ENCODE peak calls at places on chromosomes 4 and X, in nine cellular contexts. K, Z, A, F, Q, V, E, Y and D are unnamed samples.
A peak's percentile ranks its signal among the peaks of the same experiment; 100 is the strongest.

GRCh38 chr4:27245216-27245615 is 384.6 kb downstream of the STIM2 start:
- DNase-seq in F (no peak), Q (no peak), Z (no peak), K (no peak), E (no peak), A (no peak), V (no peak), Y (no peak), D (no peak)

GRCh38 chrX:77446840-77447239 is 349 bp upstream of the FGF16 start:
- DNase-seq in A (no peak), F (no peak), E (no peak), Q (no peak), Z (no peak), V (no peak), Y (no peak), K (no peak), D (no peak)

GRCh38 chr4:131644619-131645018 is 1504.5 kb upstream of the PCDH10 start:
- DNase-seq in Q (no peak), F (no peak), Z (peak; percentile 79), Y (peak; percentile 4), K (no peak), A (no peak), V (peak; percentile 29), E (no peak), D (no peak)

GRCh38 chrX:70998402-70999027 is 67.6 kb upstream of the SLC7A3 start:
- DNase-seq in Z (peak; percentile 65), Y (peak; percentile 65), V (peak; percentile 51), A (no peak), E (no peak), Q (no peak), F (peak; percentile 2), K (no peak), D (no peak)

GRCh38 chrX:33831211-33831610 is 300.9 kb downstream of the FAM47A start:
- DNase-seq in E (no peak), Z (no peak), A (no peak), V (no peak), F (no peak), Y (no peak), Q (no peak), K (no peak), D (no peak)

GRCh38 chr4:55004831-55005230 is 120.6 kb downstream of the KDR start:
- DNase-seq in F (no peak), K (peak; percentile 21), Z (no peak), Q (no peak), V (peak; percentile 12), Y (peak; percentile 60), E (no peak), A (no peak), D (no peak)

GRCh38 chr4:57187241-57187640 is 77.1 kb upstream of the IGFBP7 start:
- DNase-seq in F (no peak), V (no peak), K (no peak), A (no peak), Y (peak; percentile 40), E (no peak), Z (peak; percentile 14), Q (no peak), D (no peak)

GRCh38 chr4:147760176-147760575 is 28.3 kb downstream of the ARHGAP10 start:
- DNase-seq in Z (no peak), Q (no peak), V (no peak), F (no peak), E (no peak), A (no peak), Y (no peak), K (no peak), D (no peak)

GRCh38 chr4:13527983-13528822 is 16.1 kb downstream of the NKX3-2 start:
- DNase-seq in K (no peak), V (no peak), E (no peak), F (no peak), A (no peak), Q (no peak), Y (no peak), Z (peak; percentile 47), D (no peak)

GRCh38 chr4:169774466-169775445 is 17.0 kb upstream of the HPF1 start:
- DNase-seq in E (peak; percentile 78), Z (peak; percentile 66), K (no peak), V (peak; percentile 10), Q (no peak), A (no peak), Y (no peak), F (peak; percentile 27), D (peak; percentile 53)

GRCh38 chr4:88690355-88690754 is 7.3 kb downstream of the NAP1L5 start:
- DNase-seq in V (no peak), Y (peak; percentile 58), F (no peak), Q (no peak), E (no peak), Z (no peak), K (no peak), A (no peak), D (no peak)

GRCh38 chrX:103586659-103587058 is 1.3 kb downstream of the TCEAL4 start:
- DNase-seq in E (no peak), Z (no peak), V (no peak), A (no peak), Y (no peak), K (no peak), Q (no peak), F (no peak), D (no peak)
- H3K27ac ChIP-seq in E (no peak overlapping the region), Z (no peak overlapping the region), V (peak overlapping the region; percentile 50), A (no peak overlapping the region), Y (no peak overlapping the region), K (peak overlapping the region; percentile 71), Q (no peak overlapping the region), F (no peak overlapping the region), D (peak overlapping the region; percentile 98)

GRCh38 chr4:142402156-142402555 is 443.9 kb downstream of the INPP4B start:
- DNase-seq in F (no peak), A (no peak), K (no peak), Z (no peak), Y (peak; percentile 61), Q (no peak), V (no peak), E (no peak), D (no peak)
- H3K4me3 ChIP-seq in F (peak overlapping the region; percentile 69), A (peak overlapping the region; percentile 93), K (peak overlapping the region; percentile 65), Z (no peak overlapping the region), Y (no peak overlapping the region), Q (no peak overlapping the region), V (no peak overlapping the region), E (no peak overlapping the region), D (no peak overlapping the region)

DNA sequence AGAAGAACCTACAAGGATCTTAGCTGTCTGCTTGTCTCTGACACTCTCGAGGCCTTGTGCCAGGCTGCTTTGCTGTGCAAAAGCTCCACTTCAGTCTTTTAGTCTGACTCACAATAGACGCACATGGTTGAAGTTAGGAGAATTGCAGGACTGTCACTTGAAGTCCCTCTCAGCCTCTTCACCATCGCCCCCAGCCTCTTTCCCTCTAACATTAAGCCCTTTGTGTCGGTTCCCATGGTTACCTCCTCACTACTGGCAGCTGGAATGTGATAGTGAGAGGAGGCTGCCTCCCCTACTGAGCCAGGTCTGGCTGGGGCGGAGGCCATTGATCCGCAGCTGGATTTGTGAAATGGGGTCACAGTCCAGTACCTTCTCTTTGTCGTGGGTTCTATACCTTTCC is 201.8 kb downstream of the SOWAHB start:
- DNase-seq in A (no peak), V (peak; percentile 39), Z (peak; percentile 98), Y (peak; percentile 73), Q (no peak), E (no peak), K (no peak), F (no peak), D (no peak)
- H3K4me1 ChIP-seq in A (no peaks in the 10 kb centered on the region), V (peaks cover 39% of the 10 kb centered on the region), Z (peaks cover 67% of the 10 kb centered on the region), Y (peaks cover 10% of the 10 kb centered on the region), Q (no peaks in the 10 kb centered on the region), E (peaks cover 10% of the 10 kb centered on the region), K (no peaks in the 10 kb centered on the region), F (no peaks in the 10 kb centered on the region), D (peaks cover 4% of the 10 kb centered on the region)

GRCh38 chr4:73867783-73868182 is 1.4 kb upstream of the CXCL1 start:
- DNase-seq in K (no peak), Y (peak; percentile 13), Q (no peak), Z (peak; percentile 31), A (no peak), V (no peak), E (no peak), F (no peak), D (no peak)

GRCh38 chr4:73870260-73870659 is 1.1 kb downstream of the CXCL1 start:
- DNase-seq in Q (peak; percentile 68), K (no peak), Y (no peak), V (no peak), E (no peak), F (no peak), Z (peak; percentile 11), A (no peak), D (peak; percentile 29)

GRCh38 chr4:73866236-73866635 is 3.0 kb upstream of the CXCL1 start:
- DNase-seq in Q (no peak), F (no peak), E (no peak), K (no peak), Y (no peak), A (no peak), V (no peak), Z (no peak), D (no peak)

GRCh38 chr4:73869130-73870055 is at the start of gene CXCL1:
- DNase-seq in Y (peak; percentile 33), Z (peak; percentile 79), F (no peak), A (no peak), K (peak; percentile 36), Q (peak; percentile 35), V (peak; percentile 56), E (peak; percentile 76), D (peak; percentile 84)

DNA sequence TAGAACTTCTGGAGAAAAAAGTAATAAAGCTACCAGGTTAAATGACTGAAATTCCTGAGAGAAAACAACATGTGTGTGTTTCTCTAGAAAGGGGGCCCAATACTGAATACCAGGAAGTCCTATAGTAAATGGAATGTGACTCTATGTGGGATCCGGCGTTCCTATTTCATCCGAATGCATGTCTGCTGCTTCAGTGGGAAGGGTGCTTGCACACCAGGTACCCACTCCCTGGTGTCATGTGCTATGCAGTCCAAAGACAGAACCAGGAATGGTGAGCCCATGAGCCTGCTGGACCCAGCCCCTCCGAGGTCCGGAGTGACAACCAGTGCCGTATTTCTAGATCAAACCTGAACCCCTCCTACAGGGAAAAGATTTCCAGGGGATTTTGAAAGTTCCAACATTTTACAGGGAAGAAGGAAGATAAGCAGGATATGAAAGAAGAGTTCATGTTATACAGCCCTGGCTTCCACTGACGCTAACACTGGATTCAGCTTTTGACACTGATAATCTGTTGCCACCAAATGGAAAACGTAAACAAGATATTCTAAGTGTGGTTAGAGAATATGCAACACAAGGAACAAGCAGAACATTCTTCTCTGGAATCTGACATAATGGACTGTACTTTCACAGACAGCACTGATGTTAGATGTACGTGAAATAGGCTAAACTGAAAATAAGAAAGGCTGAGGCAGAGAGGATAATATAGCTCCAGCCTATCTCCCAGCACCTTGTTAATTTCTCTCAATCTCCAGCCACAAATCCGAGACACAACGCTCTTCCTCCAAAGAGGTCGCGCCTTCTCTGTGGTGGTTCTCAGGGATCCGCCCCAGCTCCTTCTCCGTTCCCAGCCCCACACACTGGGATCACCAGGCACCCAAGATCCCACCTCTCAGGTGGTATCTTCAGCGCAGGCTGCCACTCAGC is 725 bp upstream of the CXCL1 start:
- DNase-seq in V (no peak), E (no peak), Y (no peak), A (no peak), Z (peak; percentile 54), Q (no peak), K (no peak), F (no peak), D (peak; percentile 35)
- H3K27ac ChIP-seq in V (no peak overlapping the region), E (no peak overlapping the region), Y (no peak overlapping the region), A (no peak overlapping the region), Z (no peak overlapping the region), Q (no peak overlapping the region), K (peak overlapping the region; percentile 30), F (no peak overlapping the region), D (no peak overlapping the region)